ENCODE peak calls at places on chromosomes 13 and 19, in six cellular contexts. Y, H, P, J, B and F are unnamed samples. For H3K27me3, the result is how much of the 10 kb centered on the place peaks cover.

GRCh38 chr19:14347999-14348889 is 33.0 kb upstream of the ADGRE5 start:
- DNase-seq in Y (peak), H (peak), P (no peak), J (peak), B (peak), F (no peak)

GRCh38 chr19:19460761-19461265 is 54.5 kb downstream of the TSSK6 start:
- DNase-seq in Y (no peak), H (peak), P (no peak), J (peak), B (peak), F (no peak)

GRCh38 chr19:57088125-57088524 is 31.7 kb upstream of the USP29 start:
- DNase-seq in Y (no peak), H (no peak), P (no peak), J (no peak), B (no peak), F (no peak)

GRCh38 chr13:36362251-36362650 is 16.1 kb upstream of the SPART start:
- DNase-seq in Y (peak), H (no peak), P (peak), J (no peak), B (no peak), F (peak)

GRCh38 chr19:3389876-3390361 is 23.5 kb downstream of the NFIC start:
- DNase-seq in Y (no peak), H (no peak), P (no peak), J (no peak), B (peak), F (no peak)

GRCh38 chr13:27607125-27607524 is 13.2 kb downstream of the LNX2 start:
- DNase-seq in Y (peak), H (no peak), P (no peak), J (no peak), B (no peak), F (peak)

GRCh38 chr19:38012290-38012689 is 105.3 kb downstream of the SIPA1L3 start:
- DNase-seq in Y (no peak), H (no peak), P (no peak), J (no peak), B (no peak), F (no peak)

GRCh38 chr13:18212873-18213272 is 968.8 kb downstream of the TUBA3C start:
- DNase-seq in Y (no peak), H (no peak), P (peak), J (no peak), B (no peak), F (no peak)

GRCh38 chr13:29081036-29081435 is 260.9 kb downstream of the MTUS2 start:
- DNase-seq in Y (no peak), H (no peak), P (no peak), J (no peak), B (no peak), F (no peak)

DNA sequence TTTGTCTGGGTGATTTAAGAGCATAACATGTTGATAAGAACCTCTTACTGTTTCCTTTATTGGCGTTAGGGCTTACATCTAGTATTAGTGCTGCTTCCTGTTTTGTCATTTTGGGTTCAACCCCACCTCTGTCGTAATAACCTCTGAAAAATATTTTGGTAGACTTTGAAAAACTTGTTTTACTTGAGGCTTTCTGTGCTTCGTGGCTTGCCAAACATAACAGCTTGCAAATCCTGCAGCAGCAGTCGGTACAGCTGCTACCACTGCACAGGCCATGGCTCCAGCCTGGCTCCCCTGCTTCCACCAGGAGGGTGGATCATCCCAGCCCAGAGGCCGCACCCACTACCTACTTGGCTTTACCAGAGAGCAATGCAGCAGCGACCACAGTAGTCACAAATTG is 11.8 kb upstream of the CEACAM4 start:
- DNase-seq in Y (no peak), H (no peak), P (no peak), J (no peak), B (peak), F (no peak)
- H3K27me3 ChIP-seq in Y (under half), H (under half), P (under half), J (under half), B (under half), F (under half)

GRCh38 chr19:30150626-30151025 is 208.6 kb downstream of the URI1 start:
- DNase-seq in Y (no peak), H (no peak), P (no peak), J (no peak), B (no peak), F (no peak)
- H3K27me3 ChIP-seq in Y (under half), H (under half), P (under half), J (under half), B (under half), F (under half)

GRCh38 chr19:54392078-54392477 is 23.2 kb upstream of the TTYH1 start:
- DNase-seq in Y (no peak), H (no peak), P (no peak), J (no peak), B (no peak), F (no peak)

GRCh38 chr19:54391589-54392061 is 23.6 kb upstream of the TTYH1 start:
- DNase-seq in Y (peak), H (no peak), P (no peak), J (no peak), B (peak), F (no peak)

GRCh38 chr19:54388803-54389144 is 24.0 kb upstream of the LAIR1 start:
- DNase-seq in Y (no peak), H (no peak), P (no peak), J (no peak), B (no peak), F (no peak)

GRCh38 chr19:54389556-54389955 is 24.8 kb upstream of the LAIR1 start:
- DNase-seq in Y (no peak), H (no peak), P (no peak), J (no peak), B (no peak), F (no peak)

DNA sequence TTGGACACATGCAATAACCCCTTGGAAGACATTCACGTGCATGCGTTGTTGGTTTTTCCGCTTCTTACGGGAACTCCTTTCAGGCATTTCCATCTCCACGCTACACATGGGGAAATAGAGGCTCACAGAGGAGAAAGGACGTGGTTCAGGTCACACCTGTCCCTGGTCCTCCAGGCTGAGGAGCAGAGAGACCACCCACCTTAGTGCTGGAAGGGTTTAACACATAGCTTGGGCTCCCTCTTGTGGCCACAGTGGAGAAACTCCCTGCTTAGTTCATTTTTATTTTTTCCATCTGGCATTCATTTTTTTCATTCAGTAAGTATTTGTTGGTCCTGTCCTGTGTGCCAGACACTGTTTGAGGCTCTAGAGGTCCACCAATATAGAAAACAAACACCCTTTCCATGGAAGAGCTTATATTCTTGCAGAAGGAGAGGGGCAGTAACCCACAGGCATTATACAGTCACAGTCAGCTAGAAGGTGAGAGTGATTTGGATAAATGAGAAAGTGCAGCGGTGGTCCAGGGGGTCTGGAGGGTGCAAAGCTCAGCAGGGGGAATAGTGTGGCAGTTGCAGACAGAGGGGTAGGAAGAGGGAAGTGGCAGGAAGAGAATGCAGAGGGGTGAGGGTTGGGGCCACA is 24.2 kb upstream of the TTYH1 start:
- DNase-seq in Y (peak), H (no peak), P (no peak), J (no peak), B (peak), F (peak)
- H3K27me3 ChIP-seq in Y (under half), H (under half), P (under half), J (under half), B (under half), F (under half)

DNA sequence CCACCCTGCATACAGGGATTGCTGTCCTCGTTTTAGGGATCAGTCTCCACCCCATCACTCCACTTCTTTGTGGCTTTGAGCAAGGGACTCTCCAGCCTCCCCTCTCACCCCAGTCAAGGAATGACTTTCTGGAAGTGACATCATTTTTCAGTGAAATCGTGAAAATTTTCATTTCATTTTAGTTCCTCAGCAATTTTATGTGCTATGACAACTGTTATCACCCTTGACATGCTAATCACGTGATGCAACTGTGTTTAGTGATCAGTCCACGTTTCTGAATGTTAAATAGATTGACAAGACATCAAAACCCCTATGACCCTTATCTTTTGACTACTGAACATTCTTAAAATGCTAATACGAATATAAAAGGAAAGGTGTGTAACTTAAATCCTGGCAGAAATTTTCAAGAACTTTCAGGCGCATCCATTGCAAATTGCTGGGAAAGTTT is 8.0 kb downstream of the C19orf81 start:
- DNase-seq in Y (no peak), H (no peak), P (no peak), J (no peak), B (no peak), F (no peak)
- H3K27me3 ChIP-seq in Y (under half), H (under half), P (under half), J (under half), B (under half), F (under half)

DNA sequence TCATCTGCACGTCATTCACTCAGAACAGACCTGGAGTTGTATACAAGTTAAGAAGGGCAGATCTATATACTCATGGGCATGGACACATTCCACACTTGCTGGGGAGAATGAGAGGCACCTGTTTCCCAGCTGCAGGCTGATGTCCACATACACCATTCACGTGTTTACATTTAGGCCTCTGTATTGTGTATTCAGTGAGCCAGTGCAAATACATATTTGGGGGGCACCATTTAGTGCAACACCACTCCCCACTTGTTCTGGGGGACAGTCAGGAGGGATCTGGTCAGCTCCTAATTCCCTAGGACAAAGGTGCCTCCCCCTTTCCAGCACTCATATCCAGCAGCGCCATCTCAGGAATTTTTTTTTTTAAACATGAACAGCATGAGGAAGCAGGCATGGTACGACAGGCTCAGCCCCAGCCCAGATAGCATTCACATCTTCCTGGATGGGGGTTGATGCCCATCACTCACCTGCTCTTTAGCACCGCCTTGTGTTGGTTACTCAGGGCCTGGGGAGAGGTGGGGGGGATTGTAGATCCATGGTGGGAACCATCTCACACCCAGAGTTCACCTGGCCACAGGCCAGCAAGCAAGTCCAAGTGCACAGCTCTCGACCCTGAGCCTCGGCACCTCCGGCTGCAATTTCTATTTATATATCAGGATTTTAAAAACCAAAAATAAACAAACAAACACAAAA is 56.9 kb upstream of the ZNF254 start:
- DNase-seq in Y (no peak), H (no peak), P (no peak), J (no peak), B (peak), F (no peak)
- H3K27me3 ChIP-seq in Y (under half), H (under half), P (under half), J (under half), B (under half), F (under half)

GRCh38 chr19:28404462-28404861 is 808.5 kb downstream of the UQCRFS1 start:
- DNase-seq in Y (no peak), H (no peak), P (no peak), J (no peak), B (no peak), F (no peak)

GRCh38 chr19:28403698-28404099 is 809.3 kb downstream of the UQCRFS1 start:
- DNase-seq in Y (no peak), H (no peak), P (no peak), J (no peak), B (no peak), F (no peak)

GRCh38 chr19:28401739-28402138 is 811.2 kb downstream of the UQCRFS1 start:
- DNase-seq in Y (no peak), H (no peak), P (no peak), J (no peak), B (no peak), F (no peak)

GRCh38 chr19:28400953-28401671 is 811.8 kb downstream of the UQCRFS1 start:
- DNase-seq in Y (no peak), H (no peak), P (no peak), J (no peak), B (no peak), F (no peak)

GRCh38 chr19:28402701-28403290 is 810.2 kb downstream of the UQCRFS1 start:
- DNase-seq in Y (no peak), H (no peak), P (no peak), J (no peak), B (no peak), F (no peak)
- H3K27me3 ChIP-seq in Y (under half), H (under half), P (under half), J (under half), B (under half), F (under half)

DNA sequence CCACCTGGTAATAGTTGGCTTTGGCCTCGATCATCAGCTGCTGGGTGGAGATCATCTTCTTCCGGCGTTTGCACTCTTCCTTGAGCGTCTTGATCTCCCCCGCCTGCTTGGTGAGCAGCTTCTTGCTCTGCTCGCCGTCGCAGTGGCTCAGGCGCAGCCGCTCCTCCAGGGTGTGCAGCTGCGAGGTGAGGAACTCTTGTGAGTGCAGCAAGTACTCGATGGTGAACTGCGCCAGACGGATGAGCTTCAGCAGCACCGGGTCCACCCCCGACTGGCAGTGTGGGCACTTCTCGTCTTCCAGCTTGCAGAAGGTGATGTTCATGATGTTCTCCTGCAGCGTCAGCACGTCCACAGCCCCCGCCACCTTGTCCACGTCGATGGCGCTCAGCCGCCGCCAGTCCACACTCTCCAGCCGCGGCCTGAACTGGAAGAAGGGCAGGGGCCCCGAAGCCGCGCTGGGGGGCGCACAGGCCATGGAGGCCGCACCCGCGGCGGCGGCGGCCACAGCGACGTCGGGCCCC is 3.2 kb downstream of the DZIP1 start:
- DNase-seq in Y (no peak), H (peak), P (no peak), J (no peak), B (peak), F (no peak)
- H3K27me3 ChIP-seq in Y (under half), H (under half), P (half or more), J (under half), B (under half), F (under half)

GRCh38 chr19:50817941-50818858 is 5.4 kb downstream of the KLK1 start:
- DNase-seq in Y (peak), H (peak), P (no peak), J (peak), B (peak), F (no peak)
- H3K27me3 ChIP-seq in Y (half or more), H (under half), P (under half), J (under half), B (under half), F (under half)

DNA sequence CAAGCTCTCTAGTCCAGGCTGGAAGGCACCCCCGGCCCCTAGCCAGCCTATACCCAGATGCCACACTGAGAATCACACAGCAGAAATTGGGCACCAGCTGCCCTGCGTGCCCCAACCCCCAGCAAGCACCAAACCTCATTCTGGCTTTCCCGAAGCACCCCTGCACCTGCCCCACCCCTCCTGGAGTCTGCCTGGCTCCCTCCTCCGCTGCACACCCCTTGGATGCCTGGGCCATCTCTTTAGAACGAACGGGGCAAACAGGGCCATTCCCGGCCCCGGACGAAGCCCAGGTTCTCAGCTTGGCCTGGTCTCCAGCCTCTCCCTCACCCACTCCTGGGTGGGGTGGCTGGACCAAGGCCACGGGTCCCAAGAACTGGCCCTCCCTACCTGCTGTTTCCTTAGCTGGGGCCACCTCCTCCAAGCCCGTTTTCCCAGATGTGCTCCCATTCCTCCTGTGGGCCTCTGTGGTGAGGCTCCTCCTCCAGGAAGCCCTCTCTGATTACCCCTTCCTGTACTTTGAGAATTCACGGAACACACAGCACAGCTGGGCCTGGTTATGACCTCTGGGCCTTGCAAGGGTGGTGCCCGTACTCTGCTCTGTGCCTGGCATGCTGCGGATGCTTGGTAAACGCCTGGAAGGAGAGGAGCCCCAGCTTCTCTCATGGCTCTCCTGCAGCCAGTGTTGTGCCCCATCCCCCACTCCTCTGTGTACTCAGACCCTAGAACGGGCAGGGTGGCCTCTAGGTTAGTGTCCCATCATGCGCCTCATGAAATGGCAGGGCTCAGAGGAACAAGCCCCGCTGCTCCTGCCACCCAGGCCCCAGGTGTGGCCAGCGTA is 21.4 kb downstream of the CEBPG start:
- DNase-seq in Y (no peak), H (peak), P (no peak), J (no peak), B (no peak), F (no peak)
- H3K27me3 ChIP-seq in Y (under half), H (under half), P (under half), J (under half), B (under half), F (under half)

GRCh38 chr19:1770866-1771576 is 17.7 kb downstream of the ONECUT3 start:
- DNase-seq in Y (no peak), H (no peak), P (no peak), J (no peak), B (no peak), F (no peak)

GRCh38 chr19:1776606-1777147 is 23.4 kb downstream of the ONECUT3 start:
- DNase-seq in Y (no peak), H (no peak), P (no peak), J (no peak), B (no peak), F (no peak)

GRCh38 chr19:1775951-1776605 is 22.8 kb downstream of the ONECUT3 start:
- DNase-seq in Y (no peak), H (no peak), P (no peak), J (no peak), B (no peak), F (no peak)

GRCh38 chr19:1774999-1775772 is 21.9 kb downstream of the ONECUT3 start:
- DNase-seq in Y (no peak), H (no peak), P (no peak), J (no peak), B (peak), F (no peak)

GRCh38 chr19:1773173-1773572 is 19.9 kb downstream of the ONECUT3 start:
- DNase-seq in Y (peak), H (no peak), P (peak), J (no peak), B (no peak), F (peak)
- H3K27me3 ChIP-seq in Y (under half), H (under half), P (half or more), J (under half), B (under half), F (half or more)